ENCODE peak calls at places on chromosomes 12 and 14, in nine cellular contexts. T is astrocyte of the spinal cord; P is CD4-positive, alpha-beta T cell; Q is GM10248; D is GM20000; C is fibroblast of villous mesenchyme; Z is left ventricle myocardium inferior; W is endothelial cell; M is esophagus muscularis mucosa. J is an unnamed sample.

GRCh38 chr14:99735189-99736135 is 51.4 kb downstream of the CYP46A1 start:
- DNase-seq in T (no peak), Q (no peak), D (no peak), P (no peak), W (no peak), M (no peak), C (no peak), Z (peak), J (no peak)

GRCh38 chr12:66688836-66689439 is 10.1 kb upstream of the GRIP1 start:
- DNase-seq in M (no peak), P (peak), C (peak), W (peak), Z (no peak), D (peak), Q (peak), T (peak), J (peak)

GRCh38 chr12:3885179-3886094 is 12.2 kb upstream of the PARP11 start:
- DNase-seq in T (peak), M (no peak), Q (peak), D (peak), W (peak), Z (no peak), P (no peak), C (peak), J (no peak)

GRCh38 chr12:96982671-96983070 is 75.6 kb downstream of the NEDD1 start:
- DNase-seq in P (no peak), T (no peak), C (no peak), D (no peak), Z (no peak), W (no peak), M (peak), Q (no peak), J (no peak)

GRCh38 chr12:8065991-8066594 is at the start of gene C3AR1:
- DNase-seq in Z (no peak), M (no peak), C (peak), Q (peak), T (peak), P (peak), D (peak), W (no peak), J (no peak)

GRCh38 chr12:1470051-1470450 is 124.3 kb downstream of the FBXL14 start:
- DNase-seq in T (no peak), Z (no peak), Q (no peak), C (no peak), M (no peak), W (no peak), P (no peak), D (no peak), J (no peak)

GRCh38 chr12:68349921-68350606 is 17.9 kb upstream of the MDM1 start:
- DNase-seq in P (no peak), M (no peak), W (no peak), C (no peak), Z (no peak), D (no peak), Q (no peak), T (no peak), J (no peak)

GRCh38 chr12:6336859-6337744 is 4.8 kb downstream of the TNFRSF1A start:
- DNase-seq in T (no peak), Q (no peak), Z (no peak), M (no peak), C (peak), P (peak), W (no peak), D (peak), J (no peak)

GRCh38 chr12:14937689-14938088 is 648 bp downstream of the ERP27 start:
- DNase-seq in W (no peak), Z (no peak), M (no peak), C (no peak), D (no peak), P (peak), Q (peak), T (no peak), J (no peak)
- TF ChIP-seq CTCF in W (peak), Z (no peak), M (no peak), C (no peak), D (peak), P (peak), Q (peak), T (no peak), J (peak)

GRCh38 chr12:93763746-93764147 is 86.6 kb downstream of the CRADD start:
- DNase-seq in T (no peak), Q (no peak), W (no peak), M (no peak), Z (no peak), C (no peak), D (no peak), P (no peak), J (no peak)
- TF ChIP-seq CTCF in T (peak), Q (no peak), W (no peak), M (no peak), Z (no peak), C (peak), D (no peak), P (no peak), J (no peak)

GRCh38 chr14:103503296-103503695 is 19.3 kb downstream of the CKB start:
- DNase-seq in Q (peak), M (no peak), T (no peak), P (no peak), C (no peak), Z (no peak), D (peak), W (no peak), J (no peak)

GRCh38 chr14:103501921-103502669 is 20.5 kb downstream of the CKB start:
- DNase-seq in D (no peak), M (no peak), Q (no peak), W (no peak), Z (no peak), P (no peak), T (no peak), C (no peak), J (no peak)

GRCh38 chr14:103502877-103503276 is 19.8 kb downstream of the CKB start:
- DNase-seq in W (no peak), P (no peak), C (no peak), Z (no peak), T (no peak), Q (no peak), M (no peak), D (no peak), J (no peak)

GRCh38 chr14:103507751-103508150 is 14.9 kb downstream of the CKB start:
- DNase-seq in Q (no peak), P (no peak), T (no peak), W (no peak), D (peak), Z (no peak), M (no peak), C (no peak), J (no peak)

GRCh38 chr14:103504991-103505565 is 17.6 kb downstream of the CKB start:
- DNase-seq in M (no peak), P (no peak), W (no peak), D (no peak), T (no peak), Z (no peak), C (no peak), Q (no peak), J (no peak)
- TF ChIP-seq CTCF in M (no peak), P (no peak), W (peak), D (no peak), T (no peak), Z (no peak), C (no peak), Q (no peak), J (peak)

GRCh38 chr14:36665887-36666415 is 4.3 kb downstream of the PAX9 start:
- DNase-seq in M (no peak), W (no peak), T (no peak), Q (no peak), Z (no peak), P (no peak), C (no peak), D (no peak), J (no peak)
- TF ChIP-seq CTCF in M (no peak), W (no peak), T (no peak), Q (no peak), Z (no peak), P (no peak), C (no peak), D (no peak), J (no peak)

DNA sequence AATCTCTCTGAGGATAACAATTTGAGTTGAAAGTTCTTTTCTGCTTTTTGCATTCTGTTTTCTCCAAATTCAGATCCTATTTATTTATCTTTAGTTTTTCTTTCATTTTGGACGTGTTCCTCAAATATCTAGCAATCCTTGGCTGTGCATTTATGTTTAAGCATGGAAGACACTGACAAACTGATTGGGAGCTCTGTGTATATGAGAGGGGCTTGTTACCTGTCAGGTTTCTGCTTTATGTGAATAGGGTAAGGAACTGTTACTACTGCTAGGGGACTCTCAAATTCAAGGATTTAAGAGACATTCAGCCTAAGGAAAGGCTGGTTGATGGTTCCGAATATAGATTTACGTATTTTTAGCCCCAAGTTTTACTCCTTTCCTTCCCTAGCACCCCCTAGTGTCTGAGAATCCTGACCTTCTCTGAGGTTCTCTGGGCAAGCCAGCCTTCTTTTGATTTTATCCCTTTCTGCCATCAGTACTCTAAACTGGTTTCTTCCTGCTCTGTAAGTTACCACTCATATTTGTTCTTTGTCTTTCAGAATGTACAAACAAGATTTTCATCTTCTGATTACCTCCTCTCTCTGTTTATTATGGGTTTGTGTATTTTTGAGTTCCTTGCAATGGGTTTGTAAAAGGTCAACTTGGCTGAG is 30.5 kb downstream of the YLPM1 start:
- DNase-seq in W (peak), P (no peak), Q (no peak), Z (no peak), M (no peak), C (no peak), D (peak), T (peak), J (no peak)
- TF ChIP-seq CTCF in W (no peak), P (peak), Q (no peak), Z (peak), M (no peak), C (peak), D (no peak), T (peak), J (peak)

DNA sequence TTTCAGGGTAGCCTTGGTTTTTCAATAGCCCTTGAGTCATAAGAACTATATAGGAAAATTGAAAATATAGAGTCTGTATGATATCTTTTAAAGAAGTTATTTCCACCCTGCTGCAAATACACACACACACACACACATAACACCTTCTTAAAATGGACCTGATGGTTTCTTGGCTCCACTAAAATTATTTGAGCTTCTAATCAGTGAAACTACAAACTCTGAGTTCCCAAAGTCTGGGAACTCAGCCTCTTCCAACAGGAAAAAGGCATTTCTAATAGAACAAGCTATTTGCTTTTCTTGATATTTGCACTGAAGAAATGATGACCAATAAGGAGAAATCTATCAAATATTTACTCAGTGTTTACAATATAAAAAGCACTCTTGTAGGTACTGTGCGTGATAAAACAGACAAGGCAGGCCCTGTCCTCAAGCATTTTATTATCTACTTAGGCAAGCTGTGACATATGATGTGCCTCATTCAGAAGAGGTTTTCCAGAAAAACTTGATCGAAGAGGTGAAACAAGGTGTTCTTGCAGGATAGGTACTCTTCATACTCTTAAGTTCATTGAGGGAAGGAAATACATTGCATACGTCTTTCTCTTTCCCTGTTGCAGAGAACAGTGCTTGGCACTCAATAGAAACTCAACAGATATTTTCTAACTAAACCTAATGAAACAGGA is 88.6 kb downstream of the MGST1 start:
- DNase-seq in Z (no peak), Q (no peak), T (no peak), C (no peak), M (no peak), P (no peak), D (no peak), W (no peak), J (no peak)
- TF ChIP-seq CTCF in Z (no peak), Q (no peak), T (no peak), C (no peak), M (no peak), P (no peak), D (no peak), W (no peak), J (no peak)

J was measured in progenitor cell of endocrine pancreas.